ENCODE peak calls at places on chromosome 11, in four cellular contexts. L is gastrocnemius medialis, O is lower lobe of right lung, K is heart right ventricle. X is an unnamed sample.
A peak's percentile ranks its signal among the peaks of the same experiment; 100 is the strongest.

GRCh38 chr11:2996976-2997375 is 4.8 kb upstream of the NAP1L4 start:
- DNase-seq in O (no peak), L (no peak), K (no peak), X (peak; percentile 47)

GRCh38 chr11:128496249-128496648 is 91.1 kb downstream of the ETS1 start:
- DNase-seq in O (no peak), K (no peak), L (no peak), X (no peak)

GRCh38 chr11:4084406-4084805 is 10.2 kb upstream of the RRM1 start:
- DNase-seq in O (no peak), L (no peak), K (no peak), X (no peak)

GRCh38 chr11:68798221-68798813 is 43.4 kb downstream of the CPT1A start:
- DNase-seq in O (no peak), K (peak; percentile 29), L (no peak), X (no peak)

GRCh38 chr11:59062602-59063529 is 23.2 kb upstream of the GLYATL1B start:
- DNase-seq in L (no peak), K (no peak), O (peak; percentile 39), X (no peak)

GRCh38 chr11:100404907-100405306 is 282.2 kb upstream of the ARHGAP42 start:
- DNase-seq in L (no peak), K (no peak), O (no peak), X (no peak)

GRCh38 chr11:35725880-35726279 is 63.3 kb downstream of the TRIM44 start:
- DNase-seq in K (no peak), O (no peak), L (peak; percentile 73), X (no peak)

GRCh38 chr11:130137999-130138398 is 21.6 kb upstream of the ST14 start:
- DNase-seq in L (no peak), O (no peak), K (no peak), X (no peak)

GRCh38 chr11:71333473-71333872 is 81.1 kb upstream of the SHANK2 start:
- DNase-seq in L (no peak), O (no peak), K (no peak), X (no peak)

GRCh38 chr11:60991457-60991856 is 20.0 kb downstream of the CD6 start:
- DNase-seq in O (no peak), L (no peak), K (no peak), X (no peak)

GRCh38 chr11:57475191-57475590 is 14.9 kb downstream of the RTN4RL2 start:
- DNase-seq in K (no peak), O (no peak), L (no peak), X (no peak)

GRCh38 chr11:73981051-73981805 is 1.4 kb downstream of the UCP2 start:
- DNase-seq in O (no peak), L (no peak), K (no peak), X (no peak)

GRCh38 chr11:119120639-119121007 is 757 bp upstream of the HINFP start:
- DNase-seq in L (no peak), O (no peak), K (no peak), X (no peak)

GRCh38 chr11:32487270-32487669 is 51.9 kb upstream of the WT1 start:
- DNase-seq in O (no peak), K (no peak), L (no peak), X (no peak)
- TF ChIP-seq CTCF in O (no peak), K (no peak), L (no peak), X (no peak)

GRCh38 chr11:113989381-113989780 is 14.5 kb downstream of the HTR3A start:
- DNase-seq in K (no peak), O (no peak), L (no peak), X (no peak)

GRCh38 chr11:113984781-113985180 is 9.9 kb downstream of the HTR3A start:
- DNase-seq in O (no peak), L (no peak), K (no peak), X (no peak)

GRCh38 chr11:113989916-113990315 is 15.0 kb downstream of the HTR3A start:
- DNase-seq in L (no peak), K (no peak), O (no peak), X (no peak)

GRCh38 chr11:113985906-113986305 is 11.0 kb downstream of the HTR3A start:
- DNase-seq in K (no peak), O (no peak), L (no peak), X (no peak)

DNA sequence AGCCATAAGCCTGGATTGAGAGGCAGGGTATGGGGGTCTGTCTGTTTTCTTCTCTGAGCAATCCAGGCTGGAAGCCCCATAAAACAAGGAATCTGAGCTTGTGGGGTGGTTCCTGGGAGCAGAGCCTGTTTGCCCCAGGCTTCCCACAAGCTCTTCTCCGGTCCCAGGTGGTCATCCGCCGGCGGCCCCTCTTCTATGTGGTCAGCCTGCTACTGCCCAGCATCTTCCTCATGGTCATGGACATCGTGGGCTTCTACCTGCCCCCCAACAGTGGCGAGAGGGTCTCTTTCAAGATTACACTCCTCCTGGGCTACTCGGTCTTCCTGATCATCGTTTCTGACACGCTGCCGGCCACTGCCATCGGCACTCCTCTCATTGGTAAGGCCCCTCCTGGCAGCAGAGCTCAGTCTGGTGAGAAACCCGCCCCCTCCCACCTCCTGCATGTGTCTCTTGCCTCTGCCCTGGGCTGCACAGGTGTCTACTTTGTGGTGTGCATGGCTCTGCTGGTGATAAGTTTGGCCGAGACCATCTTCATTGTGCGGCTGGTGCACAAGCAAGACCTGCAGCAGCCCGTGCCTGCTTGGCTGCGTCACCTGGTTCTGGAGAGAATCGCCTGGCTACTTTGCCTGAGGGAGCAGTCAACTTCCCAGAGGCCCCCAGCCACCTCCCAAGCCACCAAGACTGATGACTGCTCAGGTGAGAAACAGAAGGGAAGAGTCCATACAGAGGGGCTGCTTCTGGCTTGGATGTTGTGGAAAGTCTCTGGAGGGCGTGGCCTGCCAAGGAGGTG is 11.6 kb downstream of the HTR3A start:
- DNase-seq in O (no peak), K (no peak), L (no peak), X (no peak)
- H3K27ac ChIP-seq in O (no peak overlapping the region), K (no peak overlapping the region), L (no peak overlapping the region), X (no peak overlapping the region)

GRCh38 chr11:25941353-25941752 is 390.6 kb upstream of the ANO3 start:
- DNase-seq in O (no peak), K (no peak), L (no peak), X (no peak)
- TF ChIP-seq CTCF in O (no peak), K (no peak), L (no peak), X (no peak)

GRCh38 chr11:12592283-12592682 is 81.9 kb upstream of the TEAD1 start:
- DNase-seq in K (no peak), O (no peak), L (no peak), X (no peak)
- H3K27ac ChIP-seq in K (no peak overlapping the region), O (no peak overlapping the region), L (no peak overlapping the region), X (no peak overlapping the region)

GRCh38 chr11:120564573-120565301 is 53.2 kb downstream of the GRIK4 start:
- DNase-seq in K (peak; percentile 50), L (peak; percentile 26), O (peak; percentile 52), X (no peak)
- TF ChIP-seq CTCF in K (no peak), L (no peak), O (peak; percentile 12), X (no peak)

GRCh38 chr11:334264-335033 is 13.8 kb upstream of the IFITM3 start:
- DNase-seq in O (no peak), K (no peak), L (peak; percentile 46), X (no peak)
- H3K27ac ChIP-seq in O (peak overlapping the region; percentile 11), K (peak overlapping the region; percentile 75), L (no peak overlapping the region), X (peak overlapping the region; percentile 47)

GRCh38 chr11:127471662-127472061 is 471.1 kb upstream of the KIRREL3 start:
- DNase-seq in K (no peak), O (no peak), L (no peak), X (no peak)
- TF ChIP-seq CTCF in K (no peak), O (no peak), L (no peak), X (no peak)

DNA sequence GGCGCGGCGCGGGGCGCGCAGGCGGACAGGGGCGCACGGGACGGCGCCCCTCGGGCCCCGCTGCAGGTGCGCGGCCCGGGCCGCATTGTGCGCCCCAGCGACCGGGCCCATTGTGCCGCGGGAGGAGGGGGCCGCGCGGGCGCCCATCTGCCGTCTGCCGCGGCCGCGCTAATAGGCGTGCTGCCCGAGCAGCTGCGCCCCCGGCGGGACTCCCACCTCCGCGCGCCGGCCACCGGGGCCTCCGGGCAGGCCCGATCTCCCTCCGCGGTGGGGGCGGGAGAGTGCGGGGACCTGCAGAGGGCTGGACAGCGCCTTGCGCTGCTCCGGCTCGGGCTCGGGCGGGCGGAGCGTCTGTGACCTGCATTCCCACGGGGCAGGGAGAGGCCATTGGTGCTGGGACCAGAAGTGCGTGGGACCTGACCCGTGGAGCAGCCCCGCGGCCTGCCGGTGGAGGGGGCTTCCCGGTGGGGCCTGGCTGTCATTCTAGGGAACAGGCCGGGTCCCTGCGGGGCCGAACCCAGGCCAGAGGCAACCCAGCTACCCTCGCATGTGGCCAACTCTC is 950 bp downstream of the BRSK2 start:
- DNase-seq in K (peak; percentile 60), O (no peak), L (no peak), X (no peak)
- H3K27ac ChIP-seq in K (no peak overlapping the region), O (no peak overlapping the region), L (no peak overlapping the region), X (no peak overlapping the region)